ENCODE peak calls at places on chromosomes 2 and 18, in six cellular contexts. I is endothelial cell, S is lower lobe of right lung, Z is fibroblast of pulmonary artery, G is HEK293T, L is EL. R is an unnamed sample.

GRCh38 chr2:96913398-96914202 is 43.7 kb upstream of the SEMA4C start:
- DNase-seq in G (no peak), S (no peak), I (no peak), L (no peak), Z (no peak), R (no peak)

GRCh38 chr2:189681903-189682302 is 7.4 kb downstream of the ANKAR start:
- DNase-seq in Z (no peak), G (no peak), I (no peak), S (no peak), L (no peak), R (no peak)

GRCh38 chr2:58535182-58535581 is 294.1 kb upstream of the FANCL start:
- DNase-seq in I (no peak), Z (no peak), G (no peak), L (no peak), S (no peak), R (no peak)

GRCh38 chr2:28391564-28392296 is 928 bp upstream of the FOSL2 start:
- DNase-seq in I (peak), L (peak), G (peak), Z (peak), S (peak), R (peak)

GRCh38 chr2:227456772-227457171 is 15.2 kb upstream of the AGFG1 start:
- DNase-seq in Z (no peak), I (no peak), L (peak), S (no peak), G (no peak), R (no peak)

GRCh38 chr2:147873859-147874483 is 29.1 kb downstream of the ACVR2A start:
- DNase-seq in L (no peak), I (no peak), G (no peak), S (no peak), Z (peak), R (no peak)

GRCh38 chr2:205766765-205767359 is 84.6 kb downstream of the NRP2 start:
- DNase-seq in Z (peak), S (peak), L (peak), I (peak), G (peak), R (peak)

GRCh38 chr2:219737270-219737691 is 109.9 kb downstream of the SLC4A3 start:
- DNase-seq in Z (peak), I (peak), G (no peak), L (peak), S (no peak), R (peak)

GRCh38 chr2:191696001-191696400 is 18.1 kb downstream of the NABP1 start:
- DNase-seq in I (no peak), S (no peak), Z (peak), G (no peak), L (peak), R (no peak)

GRCh38 chr2:121705958-121706357 is 30.7 kb downstream of the NIFK start:
- DNase-seq in S (no peak), G (no peak), I (no peak), L (no peak), Z (no peak), R (no peak)

GRCh38 chr2:21055879-21056790 is 12.3 kb upstream of the APOB start:
- DNase-seq in I (no peak), G (no peak), L (no peak), Z (no peak), S (no peak), R (no peak)

GRCh38 chr2:148342091-148342490 is 302.5 kb upstream of the EPC2 start:
- DNase-seq in L (no peak), I (no peak), Z (peak), G (no peak), S (no peak), R (no peak)

GRCh38 chr2:47964722-47965434 is 58.6 kb upstream of the FBXO11 start:
- DNase-seq in I (no peak), G (no peak), Z (no peak), L (no peak), S (no peak), R (no peak)

GRCh38 chr18:23845988-23846630 is 156.9 kb downstream of the LAMA3 start:
- DNase-seq in Z (no peak), L (no peak), I (no peak), S (no peak), G (no peak), R (no peak)

GRCh38 chr2:37148325-37148724 is 8.5 kb downstream of the EIF2AK2 start:
- DNase-seq in I (no peak), S (no peak), Z (no peak), L (no peak), G (no peak), R (no peak)